ENCODE peak calls at places on chromosomes 4 and X, in eight cellular contexts. N is caudate nucleus; M is CD8-positive, alpha-beta T cell; E is aorta; W is GM23338; J is endodermal cell; P is psoas muscle; H is ascending aorta. I is an unnamed sample.

GRCh38 chrX:97790850-97791249 is 907.1 kb downstream of the RPA4 start:
- DNase-seq in N (no peak), M (no peak), E (no peak), W (no peak), J (no peak), P (no peak), H (no peak), I (no peak)

GRCh38 chr4:140052050-140052449 is 101.9 kb downstream of the MAML3 start:
- DNase-seq in N (no peak), M (peak), E (no peak), W (peak), J (peak), P (peak), H (no peak), I (no peak)

GRCh38 chr4:34105311-34105710 is 2139.0 kb downstream of the ARAP2 start:
- DNase-seq in N (no peak), M (no peak), E (no peak), W (no peak), J (no peak), P (no peak), H (no peak), I (peak)

GRCh38 chr4:108466936-108467902 is 153.2 kb upstream of the RPL34 start:
- DNase-seq in N (no peak), M (peak), E (no peak), W (no peak), J (no peak), P (no peak), H (no peak), I (peak)

GRCh38 chrX:68999351-68999750 is 165.9 kb downstream of the PJA1 start:
- DNase-seq in N (no peak), M (no peak), E (no peak), W (no peak), J (peak), P (no peak), H (no peak), I (peak)

GRCh38 chr4:3708103-3708510 is 58.1 kb upstream of the ADRA2C start:
- DNase-seq in N (no peak), M (no peak), E (peak), W (no peak), J (no peak), P (no peak), H (peak), I (no peak)

GRCh38 chr4:61301285-61301684 is 101.2 kb downstream of the ADGRL3 start:
- DNase-seq in N (no peak), M (no peak), E (no peak), W (no peak), J (no peak), P (no peak), H (no peak), I (no peak)

GRCh38 chrX:147890766-147891165 is 21.0 kb upstream of the FMR1 start:
- DNase-seq in N (no peak), M (no peak), E (no peak), W (no peak), J (no peak), P (no peak), H (no peak), I (no peak)

GRCh38 chr4:64195582-64195981 is 213.7 kb downstream of the TECRL start:
- DNase-seq in N (no peak), M (no peak), E (no peak), W (peak), J (no peak), P (no peak), H (no peak), I (no peak)

DNA sequence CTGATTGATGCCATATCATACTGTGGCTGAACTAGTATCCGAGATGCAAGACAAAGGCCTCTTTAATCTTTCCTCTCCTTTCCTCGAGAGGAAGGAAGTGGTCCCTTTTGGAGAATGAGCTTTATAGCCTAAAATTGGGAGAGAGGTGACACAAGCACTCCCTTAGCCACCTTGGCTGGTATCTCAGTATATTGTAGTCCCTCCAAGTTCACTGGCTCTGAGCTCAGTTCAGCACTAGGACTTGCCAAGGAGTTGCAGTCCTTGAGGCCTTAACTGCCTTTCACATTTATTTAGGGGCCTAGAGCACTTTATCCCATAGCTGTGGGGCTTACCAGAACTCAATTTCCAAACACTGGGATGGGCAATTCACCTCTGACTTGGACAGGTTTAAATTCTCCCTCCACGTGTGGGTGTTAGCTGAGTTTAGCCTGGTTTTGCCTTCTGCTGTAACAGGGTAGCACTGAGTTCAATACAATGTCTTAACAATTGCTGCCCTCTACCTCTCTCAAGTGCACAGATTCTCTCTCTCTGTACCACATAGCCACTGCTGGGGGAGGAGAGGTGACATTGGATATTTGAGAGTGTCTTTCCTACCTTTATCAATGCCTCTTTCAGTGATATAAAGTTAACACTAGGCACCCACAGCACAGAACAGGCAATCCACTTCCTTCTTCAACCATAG is 216.4 kb downstream of the TECRL start:
- DNase-seq in N (no peak), M (no peak), E (no peak), W (no peak), J (no peak), P (no peak), H (no peak), I (no peak)
- H3K27ac ChIP-seq in N (no peak), M (no peak), E (no peak), W (no peak), J (no peak), P (no peak), H (no peak), I (no peak)

DNA sequence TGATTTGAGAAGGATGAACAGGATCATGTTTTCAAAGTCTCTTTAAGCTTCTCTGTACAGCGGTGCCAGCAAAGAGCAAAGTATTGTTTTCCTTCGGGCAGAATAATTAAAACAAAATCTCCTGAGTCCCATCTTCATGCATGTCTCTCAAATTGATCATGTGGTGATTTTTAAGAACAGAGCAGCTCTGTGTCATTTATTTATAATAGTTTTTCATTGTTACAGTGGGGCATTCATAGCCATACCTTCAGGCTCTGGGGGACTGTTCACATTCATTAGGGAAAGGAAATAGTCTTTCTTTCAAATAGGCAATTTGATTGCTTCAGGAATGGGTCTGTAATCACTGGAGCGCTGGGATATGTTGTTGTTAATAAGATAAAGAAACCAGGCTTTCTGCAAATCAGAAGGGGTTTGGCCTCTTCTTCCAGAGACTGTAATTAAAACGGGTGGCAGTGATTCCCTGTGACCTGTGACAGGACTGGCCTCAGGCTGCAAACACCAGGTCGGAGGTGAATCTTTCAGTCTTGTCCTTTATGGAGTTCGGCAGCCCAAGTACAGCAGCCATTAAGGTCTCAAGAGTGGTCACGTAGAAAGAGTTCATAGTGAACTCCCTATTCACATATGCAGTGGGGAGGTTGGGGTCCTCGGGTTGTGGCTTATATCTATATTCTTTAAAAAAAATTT is 29.4 kb upstream of the CBR4 start:
- DNase-seq in N (no peak), M (no peak), E (no peak), W (no peak), J (no peak), P (no peak), H (no peak), I (no peak)
- H3K27ac ChIP-seq in N (no peak), M (no peak), E (no peak), W (no peak), J (no peak), P (no peak), H (no peak), I (no peak)

GRCh38 chr4:169243808-169244207 is 26.9 kb downstream of the SH3RF1 start:
- DNase-seq in N (no peak), M (no peak), E (no peak), W (no peak), J (no peak), P (no peak), H (no peak), I (peak)

GRCh38 chr4:169248645-169249044 is 22.1 kb downstream of the SH3RF1 start:
- DNase-seq in N (no peak), M (no peak), E (no peak), W (no peak), J (no peak), P (no peak), H (no peak), I (no peak)

GRCh38 chr4:169246957-169247396 is 23.8 kb downstream of the SH3RF1 start:
- DNase-seq in N (no peak), M (no peak), E (no peak), W (no peak), J (no peak), P (no peak), H (no peak), I (no peak)

GRCh38 chr4:169241480-169241879 is 29.3 kb downstream of the SH3RF1 start:
- DNase-seq in N (no peak), M (no peak), E (no peak), W (no peak), J (no peak), P (no peak), H (no peak), I (no peak)

GRCh38 chr4:169244210-169244609 is 26.5 kb downstream of the SH3RF1 start:
- DNase-seq in N (no peak), M (no peak), E (no peak), W (peak), J (no peak), P (no peak), H (no peak), I (no peak)
- H3K27ac ChIP-seq in N (no peak), M (no peak), E (peak), W (peak), J (peak), P (no peak), H (no peak), I (peak)

GRCh38 chr4:38866973-38867477 is 581 bp upstream of the FAM114A1 start:
- DNase-seq in N (no peak), M (no peak), E (no peak), W (no peak), J (no peak), P (no peak), H (no peak), I (no peak)
- H3K27ac ChIP-seq in N (peak), M (no peak), E (peak), W (no peak), J (no peak), P (peak), H (peak), I (peak)

GRCh38 chr4:183797041-183797444 is 108.1 kb upstream of the STOX2 start:
- DNase-seq in N (no peak), M (no peak), E (no peak), W (peak), J (no peak), P (no peak), H (no peak), I (no peak)
- H3K27ac ChIP-seq in N (peak), M (no peak), E (no peak), W (no peak), J (no peak), P (peak), H (no peak), I (no peak)

GRCh38 chr4:76307670-76308014 is 1.1 kb downstream of the STBD1 start:
- DNase-seq in N (no peak), M (no peak), E (no peak), W (no peak), J (no peak), P (peak), H (no peak), I (no peak)

GRCh38 chr4:76305971-76306881 is at the start of gene STBD1:
- DNase-seq in N (no peak), M (peak), E (peak), W (peak), J (peak), P (peak), H (peak), I (peak)

GRCh38 chr4:76308548-76308947 is 2.0 kb downstream of the STBD1 start:
- DNase-seq in N (no peak), M (no peak), E (no peak), W (no peak), J (no peak), P (peak), H (no peak), I (no peak)

GRCh38 chr4:76305033-76305687 is 1.4 kb upstream of the STBD1 start:
- DNase-seq in N (no peak), M (no peak), E (no peak), W (no peak), J (no peak), P (no peak), H (no peak), I (no peak)

GRCh38 chr4:76306882-76307669 is 543 bp downstream of the STBD1 start:
- DNase-seq in N (no peak), M (peak), E (peak), W (peak), J (peak), P (peak), H (no peak), I (peak)
- H3K27ac ChIP-seq in N (peak), M (no peak), E (peak), W (no peak), J (no peak), P (peak), H (peak), I (peak)

GRCh38 chr4:2266181-2266580 is 4.3 kb upstream of the MXD4 start:
- DNase-seq in N (no peak), M (no peak), E (peak), W (no peak), J (no peak), P (peak), H (no peak), I (no peak)

GRCh38 chr4:2267841-2268240 is 5.9 kb upstream of the MXD4 start:
- DNase-seq in N (no peak), M (no peak), E (no peak), W (no peak), J (no peak), P (peak), H (no peak), I (no peak)

GRCh38 chr4:2267320-2267811 is 5.5 kb upstream of the MXD4 start:
- DNase-seq in N (no peak), M (no peak), E (no peak), W (no peak), J (no peak), P (peak), H (no peak), I (no peak)

GRCh38 chr4:2265113-2266110 is 3.5 kb upstream of the MXD4 start:
- DNase-seq in N (no peak), M (no peak), E (peak), W (no peak), J (no peak), P (peak), H (no peak), I (no peak)

DNA sequence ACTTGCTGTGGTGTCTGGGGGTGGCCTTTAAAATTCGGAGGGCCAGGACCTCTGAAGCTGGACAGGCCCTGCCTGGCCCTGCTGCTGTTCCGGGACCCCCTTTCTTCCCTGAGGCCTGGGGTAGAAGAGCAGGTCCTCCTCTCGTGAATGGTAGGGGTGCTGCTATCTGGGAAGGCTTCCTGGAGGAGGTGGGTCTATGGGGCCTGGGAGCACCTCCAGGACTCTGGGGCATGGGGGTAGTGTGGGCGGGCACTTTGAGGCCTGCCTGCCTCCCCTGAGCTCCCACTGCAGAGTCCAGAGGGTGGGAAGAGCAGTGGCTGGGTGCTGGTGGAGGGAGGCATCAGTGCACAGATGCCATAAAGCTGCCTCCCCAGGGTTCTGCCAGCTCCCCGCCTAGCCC is 4.9 kb upstream of the MXD4 start:
- DNase-seq in N (no peak), M (no peak), E (no peak), W (no peak), J (no peak), P (peak), H (no peak), I (no peak)
- H3K27ac ChIP-seq in N (no peak), M (no peak), E (no peak), W (no peak), J (no peak), P (peak), H (no peak), I (no peak)

GRCh38 chr4:101283436-101283835 is 63.9 kb downstream of the PPP3CA start:
- DNase-seq in N (no peak), M (no peak), E (no peak), W (no peak), J (no peak), P (no peak), H (no peak), I (no peak)
- H3K27ac ChIP-seq in N (no peak), M (no peak), E (no peak), W (no peak), J (no peak), P (no peak), H (no peak), I (no peak)

GRCh38 chrX:2346158-2346557 is 154.6 kb downstream of the DHRSX start:
- DNase-seq in N (no peak), M (no peak), E (no peak), W (no peak), J (no peak), P (no peak), H (no peak), I (no peak)

GRCh38 chrX:2342878-2343277 is 157.9 kb downstream of the DHRSX start:
- DNase-seq in N (no peak), M (no peak), E (no peak), W (no peak), J (no peak), P (no peak), H (no peak), I (no peak)

GRCh38 chrX:2345562-2345961 is 155.2 kb downstream of the DHRSX start:
- DNase-seq in N (no peak), M (no peak), E (no peak), W (no peak), J (no peak), P (no peak), H (no peak), I (no peak)

GRCh38 chrX:2343413-2343812 is 157.4 kb downstream of the DHRSX start:
- DNase-seq in N (no peak), M (no peak), E (no peak), W (no peak), J (no peak), P (no peak), H (no peak), I (no peak)

DNA sequence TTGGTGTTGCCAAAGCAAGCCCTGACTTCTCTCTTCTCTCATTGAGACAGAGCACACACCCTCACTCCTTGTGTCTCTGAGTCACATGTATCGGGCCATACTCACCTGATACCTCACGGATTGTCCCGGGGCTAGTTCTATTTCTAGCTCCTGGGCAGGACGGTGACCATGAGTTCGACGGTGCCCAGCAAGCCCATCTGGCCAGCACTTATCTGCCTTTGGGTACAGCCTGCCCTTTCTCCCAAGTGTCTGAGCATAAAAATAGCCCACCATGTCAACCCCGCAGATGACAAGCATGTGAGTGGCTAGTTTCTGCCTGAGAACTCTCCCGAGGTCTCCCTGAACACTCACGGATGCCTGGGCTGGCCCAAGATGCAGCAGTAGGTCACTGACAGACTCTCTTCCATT is 158.5 kb downstream of the DHRSX start:
- DNase-seq in N (no peak), M (no peak), E (no peak), W (no peak), J (no peak), P (peak), H (no peak), I (peak)
- H3K27ac ChIP-seq in N (no peak), M (no peak), E (peak), W (no peak), J (no peak), P (peak), H (peak), I (peak)

GRCh38 chr4:184481544-184481943 is 7.2 kb upstream of the IRF2 start:
- DNase-seq in N (no peak), M (no peak), E (no peak), W (no peak), J (no peak), P (no peak), H (no peak), I (no peak)
- H3K27ac ChIP-seq in N (no peak), M (no peak), E (no peak), W (no peak), J (no peak), P (no peak), H (no peak), I (no peak)

I was measured in foreskin keratinocyte.